ENCODE peak calls at places on chromosomes 13 and 19, in seven cellular contexts. G, K, C, A, W, Z and U are unnamed samples.

GRCh38 chr13:24632382-24633121 is 47.7 kb upstream of the ATP12A start:
- DNase-seq in G (no peak), W (no peak), Z (no peak), A (no peak), C (no peak), K (no peak), U (peak; percentile 34)

GRCh38 chr13:95354680-95355487 is 53.6 kb upstream of the ABCC4 start:
- DNase-seq in A (no peak), W (no peak), K (no peak), C (peak; percentile 74), G (no peak), Z (no peak), U (no peak)

GRCh38 chr19:2883686-2884439 is 16.7 kb downstream of the ZNF556 start:
- DNase-seq in G (no peak), K (no peak), A (no peak), W (no peak), Z (peak; percentile 39), C (no peak), U (no peak)

GRCh38 chr19:38264486-38265212 is at the start of gene SPINT2:
- DNase-seq in W (peak; percentile 72), A (peak; percentile 93), Z (no peak), G (no peak), K (peak; percentile 67), C (no peak), U (no peak)

GRCh38 chr13:42478531-42479156 is 95.3 kb upstream of the TNFSF11 start:
- DNase-seq in Z (no peak), C (peak; percentile 26), A (no peak), K (peak; percentile 10), G (peak; percentile 30), W (peak; percentile 11), U (peak; percentile 18)

GRCh38 chr13:94993608-94994007 is 281.3 kb upstream of the SOX21 start:
- DNase-seq in C (no peak), W (no peak), Z (no peak), A (no peak), G (no peak), K (no peak), U (no peak)

GRCh38 chr19:8811315-8812172 is 20.6 kb downstream of the ZNF558 start:
- DNase-seq in C (no peak), W (no peak), G (peak; percentile 48), Z (peak; percentile 7), A (no peak), K (no peak), U (peak; percentile 54)

GRCh38 chr19:3563689-3564269 is 6.4 kb upstream of the MFSD12 start:
- DNase-seq in K (no peak), A (no peak), W (no peak), C (no peak), Z (no peak), G (no peak), U (no peak)

GRCh38 chr19:6164906-6165531 is 29.6 kb downstream of the ACSBG2 start:
- DNase-seq in A (no peak), W (no peak), Z (no peak), C (no peak), G (peak; percentile 10), K (no peak), U (no peak)

GRCh38 chr13:104534847-104535246 is 1468.6 kb upstream of the SLC10A2 start:
- DNase-seq in K (peak; percentile 3), C (no peak), A (peak; percentile 59), W (no peak), Z (peak; percentile 0), G (peak; percentile 21), U (peak; percentile 31)

GRCh38 chr19:45780448-45781281 is 1.6 kb downstream of the DMPK start:
- DNase-seq in W (no peak), Z (peak; percentile 45), G (no peak), K (no peak), C (no peak), A (no peak), U (no peak)

GRCh38 chr13:35930665-35931631 is 200.2 kb downstream of the DCLK1 start:
- DNase-seq in G (peak; percentile 4), A (no peak), K (no peak), Z (no peak), C (no peak), W (no peak), U (no peak)

GRCh38 chr13:110774051-110774450 is 60.6 kb downstream of the ING1 start:
- DNase-seq in C (no peak), W (no peak), K (no peak), G (no peak), A (no peak), Z (no peak), U (no peak)

GRCh38 chr13:30364133-30364532 is 56.8 kb upstream of the KATNAL1 start:
- DNase-seq in W (peak; percentile 33), G (no peak), K (no peak), C (peak; percentile 87), Z (peak; percentile 47), A (no peak), U (peak; percentile 36)

GRCh38 chr19:51702754-51703654 is 9.9 kb downstream of the SPACA6 start:
- DNase-seq in W (peak; percentile 22), G (no peak), K (no peak), A (peak; percentile 79), Z (peak; percentile 80), C (peak; percentile 15), U (no peak)

GRCh38 chr13:45492538-45492937 is 27.8 kb downstream of the COG3 start:
- DNase-seq in G (no peak), Z (no peak), A (no peak), W (no peak), K (no peak), C (no peak), U (no peak)

GRCh38 chr19:28155265-28155664 is 1057.7 kb downstream of the UQCRFS1 start:
- DNase-seq in A (no peak), W (no peak), C (no peak), Z (no peak), G (no peak), K (no peak), U (no peak)

GRCh38 chr19:47378246-47378645 is 29.1 kb downstream of the DHX34 start:
- DNase-seq in G (no peak), A (no peak), W (no peak), C (no peak), K (no peak), Z (no peak), U (peak; percentile 14)

GRCh38 chr19:38090561-38090960 is 133.5 kb downstream of the DPF1 start:
- DNase-seq in W (no peak), Z (no peak), A (no peak), G (no peak), K (no peak), C (no peak), U (no peak)

GRCh38 chr13:112368883-112369282 is 7.3 kb upstream of the SPACA7 start:
- DNase-seq in C (no peak), A (no peak), K (no peak), W (no peak), Z (no peak), G (no peak), U (no peak)

GRCh38 chr13:20503088-20504083 is 22.3 kb downstream of the CRYL1 start:
- DNase-seq in C (no peak), Z (no peak), K (no peak), W (no peak), A (no peak), G (no peak), U (no peak)
- TF ChIP-seq MAX in C (no peak), Z (no peak), K (no peak), W (no peak), A (no peak), G (no peak), U (no peak)

DNA sequence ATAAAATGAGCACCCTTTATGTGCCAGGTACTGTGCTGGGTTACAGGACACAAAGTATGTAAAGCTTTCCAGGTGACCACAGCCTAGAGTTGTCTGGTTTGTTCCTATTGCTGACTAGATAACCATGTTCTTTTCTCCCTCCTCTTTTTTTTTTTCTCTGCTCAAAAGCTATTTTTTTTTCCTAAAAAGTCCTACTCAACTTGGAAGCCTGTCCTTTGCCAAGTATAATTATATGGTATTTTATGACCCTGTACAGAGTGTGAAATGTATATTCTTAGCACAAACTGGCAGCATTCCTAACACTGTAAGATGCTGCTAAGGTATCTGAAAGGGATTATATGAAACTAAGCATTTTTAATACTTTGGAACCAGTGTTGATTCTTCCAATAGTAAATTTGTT is 171.0 kb downstream of the GPC6 start:
- DNase-seq in W (no peak), A (no peak), Z (no peak), C (no peak), K (no peak), G (no peak), U (no peak)
- TF ChIP-seq MAX in W (no peak), A (no peak), Z (no peak), C (no peak), K (no peak), G (no peak), U (no peak)

GRCh38 chr19:17451820-17452219 is 3.4 kb upstream of the TMEM221 start:
- DNase-seq in C (no peak), W (no peak), Z (no peak), A (no peak), K (no peak), G (no peak), U (no peak)

GRCh38 chr19:17448190-17448967 is at the start of gene TMEM221:
- DNase-seq in A (peak; percentile 78), W (peak; percentile 86), K (no peak), G (peak; percentile 66), C (no peak), Z (peak; percentile 65), U (peak; percentile 57)

GRCh38 chr19:17454579-17454978 is 6.1 kb upstream of the TMEM221 start:
- DNase-seq in A (peak; percentile 51), K (no peak), Z (no peak), W (peak; percentile 52), C (no peak), G (no peak), U (no peak)

GRCh38 chr19:17447704-17448189 is 721 bp downstream of the TMEM221 start:
- DNase-seq in Z (no peak), C (no peak), W (no peak), G (no peak), A (no peak), K (no peak), U (peak; percentile 26)

GRCh38 chr19:17450264-17451075 is 2.0 kb upstream of the TMEM221 start:
- DNase-seq in G (peak; percentile 73), Z (peak; percentile 67), A (no peak), K (peak; percentile 88), C (no peak), W (no peak), U (peak; percentile 40)
- TF ChIP-seq MAX in G (peak; percentile 36), Z (no peak), A (no peak), K (peak; percentile 90), C (no peak), W (no peak), U (peak; percentile 55)

DNA sequence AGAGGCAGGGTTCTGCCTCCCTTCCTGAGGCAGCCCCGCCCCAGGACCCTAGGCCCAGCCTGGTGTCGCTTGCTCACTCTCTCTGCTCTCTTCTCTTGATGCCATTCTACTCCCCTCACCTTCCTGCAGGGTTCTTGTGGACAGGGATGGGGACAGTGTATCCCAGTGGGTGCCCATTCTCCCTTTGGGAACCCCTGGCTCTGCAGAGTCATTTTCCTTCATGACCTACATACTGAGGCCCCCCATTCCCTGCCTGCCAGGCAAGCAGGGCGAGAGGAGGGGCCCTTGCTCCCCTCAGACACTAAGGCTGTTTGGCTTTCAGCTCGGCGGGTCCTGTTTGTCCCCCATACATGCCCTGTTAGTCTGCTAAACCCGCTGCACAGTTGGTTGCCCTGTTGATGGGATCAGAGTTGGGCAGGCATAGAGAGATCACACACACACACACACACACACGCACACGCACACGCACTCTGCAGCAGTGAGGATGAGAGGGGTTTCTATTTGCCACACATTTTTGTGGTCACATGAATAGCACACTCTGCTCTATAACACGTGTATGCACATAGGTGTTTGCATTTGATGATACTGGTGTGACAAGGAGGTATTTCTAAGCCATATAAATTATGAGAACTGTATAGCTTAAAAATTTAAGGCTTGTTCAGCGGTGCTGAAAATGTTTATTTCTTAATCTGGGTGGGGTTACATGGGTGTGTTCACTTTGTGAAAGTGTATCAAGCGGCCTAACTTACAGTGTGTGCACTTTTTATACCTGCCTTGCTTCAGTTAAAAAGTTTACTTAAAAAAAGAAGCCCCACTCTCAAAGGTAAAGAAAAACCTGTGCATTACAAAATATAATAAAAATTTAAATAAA is 20.3 kb downstream of the NFIX start:
- DNase-seq in W (no peak), G (no peak), C (no peak), A (peak; percentile 48), Z (no peak), K (no peak), U (no peak)
- TF ChIP-seq MAX in W (no peak), G (no peak), C (no peak), A (no peak), Z (no peak), K (no peak), U (no peak)